ENCODE peak calls at places on chromosome 2, in nine cellular contexts. One of them, this sample, is unnamed.

GRCh38 chr2:51510298-51510697 is 478.4 kb upstream of the NRXN1 start:
- DNase-seq in CMK: no peak
- DNase-seq in cardiac fibroblast: no peak
- DNase-seq in NCI-H748 treated with DMSO at 0.1 percent for 48 hours: no peak
- DNase-seq in left ventricle myocardium superior: no peak
- DNase-seq in neuronal stem cell: no peak
- DNase-seq in stimulated activated CD8-positive, alpha-beta memory T cell treated with anti-CD3 and anti-CD28 coated beads, Interleukin-7, amount 100 ng/mL, for 24 hours: no peak
- DNase-seq in ELF-1: no peak
- DNase-seq in stimulated activated CD4-positive, alpha-beta T cell treated with anti-CD3 and anti-CD28 coated beads, TNF-alpha, amount 100 ng/mL, for 24 hours: no peak
- DNase-seq in this sample: no peak

GRCh38 chr2:85584354-85584856 is at the start of gene VAMP5:
- DNase-seq in CMK: no peak
- DNase-seq in cardiac fibroblast: peak
- DNase-seq in ELF-1: no peak
- DNase-seq in left ventricle myocardium superior: peak
- DNase-seq in neuronal stem cell: no peak
- DNase-seq in stimulated activated CD8-positive, alpha-beta memory T cell treated with anti-CD3 and anti-CD28 coated beads, Interleukin-7, amount 100 ng/mL, for 24 hours: no peak
- DNase-seq in NCI-H748 treated with DMSO at 0.1 percent for 48 hours: no peak
- DNase-seq in stimulated activated CD4-positive, alpha-beta T cell treated with anti-CD3 and anti-CD28 coated beads, TNF-alpha, amount 100 ng/mL, for 24 hours: no peak
- DNase-seq in this sample: no peak

GRCh38 chr2:224922142-224922727 is 120.0 kb downstream of the DOCK10 start:
- DNase-seq in cardiac fibroblast: no peak
- DNase-seq in left ventricle myocardium superior: no peak
- DNase-seq in CMK: no peak
- DNase-seq in neuronal stem cell: no peak
- DNase-seq in stimulated activated CD4-positive, alpha-beta T cell treated with anti-CD3 and anti-CD28 coated beads, TNF-alpha, amount 100 ng/mL, for 24 hours: no peak
- DNase-seq in NCI-H748 treated with DMSO at 0.1 percent for 48 hours: no peak
- DNase-seq in stimulated activated CD8-positive, alpha-beta memory T cell treated with anti-CD3 and anti-CD28 coated beads, Interleukin-7, amount 100 ng/mL, for 24 hours: no peak
- DNase-seq in ELF-1: no peak
- DNase-seq in this sample: no peak

GRCh38 chr2:215314896-215315295 is 3.0 kb downstream of the ATIC start:
- DNase-seq in neuronal stem cell: no peak
- DNase-seq in CMK: no peak
- DNase-seq in NCI-H748 treated with DMSO at 0.1 percent for 48 hours: no peak
- DNase-seq in ELF-1: peak
- DNase-seq in stimulated activated CD4-positive, alpha-beta T cell treated with anti-CD3 and anti-CD28 coated beads, TNF-alpha, amount 100 ng/mL, for 24 hours: no peak
- DNase-seq in stimulated activated CD8-positive, alpha-beta memory T cell treated with anti-CD3 and anti-CD28 coated beads, Interleukin-7, amount 100 ng/mL, for 24 hours: no peak
- DNase-seq in left ventricle myocardium superior: no peak
- DNase-seq in cardiac fibroblast: no peak
- DNase-seq in this sample: no peak

GRCh38 chr2:69124327-69124726 is 111.3 kb downstream of the ANTXR1 start:
- DNase-seq in ELF-1: no peak
- DNase-seq in stimulated activated CD8-positive, alpha-beta memory T cell treated with anti-CD3 and anti-CD28 coated beads, Interleukin-7, amount 100 ng/mL, for 24 hours: no peak
- DNase-seq in NCI-H748 treated with DMSO at 0.1 percent for 48 hours: no peak
- DNase-seq in CMK: no peak
- DNase-seq in stimulated activated CD4-positive, alpha-beta T cell treated with anti-CD3 and anti-CD28 coated beads, TNF-alpha, amount 100 ng/mL, for 24 hours: no peak
- DNase-seq in cardiac fibroblast: no peak
- DNase-seq in left ventricle myocardium superior: no peak
- DNase-seq in neuronal stem cell: no peak
- DNase-seq in this sample: no peak

GRCh38 chr2:171154348-171154747 is 6.3 kb downstream of the TLK1 start:
- DNase-seq in neuronal stem cell: no peak
- DNase-seq in CMK: no peak
- DNase-seq in stimulated activated CD8-positive, alpha-beta memory T cell treated with anti-CD3 and anti-CD28 coated beads, Interleukin-7, amount 100 ng/mL, for 24 hours: no peak
- DNase-seq in left ventricle myocardium superior: no peak
- DNase-seq in ELF-1: no peak
- DNase-seq in cardiac fibroblast: no peak
- DNase-seq in NCI-H748 treated with DMSO at 0.1 percent for 48 hours: no peak
- DNase-seq in stimulated activated CD4-positive, alpha-beta T cell treated with anti-CD3 and anti-CD28 coated beads, TNF-alpha, amount 100 ng/mL, for 24 hours: no peak
- DNase-seq in this sample: no peak

GRCh38 chr2:9818097-9818496 is 25.2 kb upstream of the TAF1B start:
- DNase-seq in cardiac fibroblast: peak
- DNase-seq in left ventricle myocardium superior: no peak
- DNase-seq in stimulated activated CD4-positive, alpha-beta T cell treated with anti-CD3 and anti-CD28 coated beads, TNF-alpha, amount 100 ng/mL, for 24 hours: no peak
- DNase-seq in CMK: no peak
- DNase-seq in NCI-H748 treated with DMSO at 0.1 percent for 48 hours: no peak
- DNase-seq in stimulated activated CD8-positive, alpha-beta memory T cell treated with anti-CD3 and anti-CD28 coated beads, Interleukin-7, amount 100 ng/mL, for 24 hours: no peak
- DNase-seq in ELF-1: no peak
- DNase-seq in neuronal stem cell: no peak
- DNase-seq in this sample: no peak

GRCh38 chr2:219025637-219026585 is 15.4 kb downstream of the CFAP65 start:
- DNase-seq in stimulated activated CD4-positive, alpha-beta T cell treated with anti-CD3 and anti-CD28 coated beads, TNF-alpha, amount 100 ng/mL, for 24 hours: no peak
- DNase-seq in stimulated activated CD8-positive, alpha-beta memory T cell treated with anti-CD3 and anti-CD28 coated beads, Interleukin-7, amount 100 ng/mL, for 24 hours: no peak
- DNase-seq in CMK: no peak
- DNase-seq in left ventricle myocardium superior: no peak
- DNase-seq in neuronal stem cell: no peak
- DNase-seq in ELF-1: no peak
- DNase-seq in cardiac fibroblast: no peak
- DNase-seq in NCI-H748 treated with DMSO at 0.1 percent for 48 hours: no peak
- DNase-seq in this sample: no peak

GRCh38 chr2:213234641-213235040 is 49.6 kb upstream of the SPAG16 start:
- DNase-seq in left ventricle myocardium superior: no peak
- DNase-seq in stimulated activated CD8-positive, alpha-beta memory T cell treated with anti-CD3 and anti-CD28 coated beads, Interleukin-7, amount 100 ng/mL, for 24 hours: no peak
- DNase-seq in NCI-H748 treated with DMSO at 0.1 percent for 48 hours: no peak
- DNase-seq in cardiac fibroblast: peak
- DNase-seq in CMK: no peak
- DNase-seq in stimulated activated CD4-positive, alpha-beta T cell treated with anti-CD3 and anti-CD28 coated beads, TNF-alpha, amount 100 ng/mL, for 24 hours: no peak
- DNase-seq in ELF-1: peak
- DNase-seq in neuronal stem cell: peak
- DNase-seq in this sample: no peak

GRCh38 chr2:85717308-85718005 is 23.3 kb downstream of the GNLY start:
- DNase-seq in CMK: no peak
- DNase-seq in stimulated activated CD8-positive, alpha-beta memory T cell treated with anti-CD3 and anti-CD28 coated beads, Interleukin-7, amount 100 ng/mL, for 24 hours: no peak
- DNase-seq in cardiac fibroblast: no peak
- DNase-seq in NCI-H748 treated with DMSO at 0.1 percent for 48 hours: no peak
- DNase-seq in neuronal stem cell: peak
- DNase-seq in ELF-1: no peak
- DNase-seq in stimulated activated CD4-positive, alpha-beta T cell treated with anti-CD3 and anti-CD28 coated beads, TNF-alpha, amount 100 ng/mL, for 24 hours: no peak
- DNase-seq in left ventricle myocardium superior: no peak
- DNase-seq in this sample: no peak

GRCh38 chr2:69945900-69946299 is 15.5 kb downstream of the ASPRV1 start:
- DNase-seq in CMK: no peak
- DNase-seq in left ventricle myocardium superior: no peak
- DNase-seq in neuronal stem cell: no peak
- DNase-seq in ELF-1: no peak
- DNase-seq in stimulated activated CD4-positive, alpha-beta T cell treated with anti-CD3 and anti-CD28 coated beads, TNF-alpha, amount 100 ng/mL, for 24 hours: no peak
- DNase-seq in stimulated activated CD8-positive, alpha-beta memory T cell treated with anti-CD3 and anti-CD28 coated beads, Interleukin-7, amount 100 ng/mL, for 24 hours: no peak
- DNase-seq in cardiac fibroblast: no peak
- DNase-seq in NCI-H748 treated with DMSO at 0.1 percent for 48 hours: no peak
- DNase-seq in this sample: no peak

GRCh38 chr2:42495234-42495581 is 1.4 kb upstream of the KCNG3 start:
- DNase-seq in ELF-1: no peak
- DNase-seq in cardiac fibroblast: no peak
- DNase-seq in stimulated activated CD8-positive, alpha-beta memory T cell treated with anti-CD3 and anti-CD28 coated beads, Interleukin-7, amount 100 ng/mL, for 24 hours: no peak
- DNase-seq in stimulated activated CD4-positive, alpha-beta T cell treated with anti-CD3 and anti-CD28 coated beads, TNF-alpha, amount 100 ng/mL, for 24 hours: no peak
- DNase-seq in NCI-H748 treated with DMSO at 0.1 percent for 48 hours: no peak
- DNase-seq in left ventricle myocardium superior: no peak
- DNase-seq in CMK: no peak
- DNase-seq in neuronal stem cell: no peak
- DNase-seq in this sample: no peak

GRCh38 chr2:133378386-133378785 is 189.9 kb downstream of the NCKAP5 start:
- DNase-seq in neuronal stem cell: no peak
- DNase-seq in cardiac fibroblast: no peak
- DNase-seq in NCI-H748 treated with DMSO at 0.1 percent for 48 hours: no peak
- DNase-seq in left ventricle myocardium superior: no peak
- DNase-seq in stimulated activated CD8-positive, alpha-beta memory T cell treated with anti-CD3 and anti-CD28 coated beads, Interleukin-7, amount 100 ng/mL, for 24 hours: no peak
- DNase-seq in ELF-1: no peak
- DNase-seq in stimulated activated CD4-positive, alpha-beta T cell treated with anti-CD3 and anti-CD28 coated beads, TNF-alpha, amount 100 ng/mL, for 24 hours: no peak
- DNase-seq in CMK: no peak
- DNase-seq in this sample: no peak

GRCh38 chr2:198077477-198077876 is 273.1 kb downstream of the PLCL1 start:
- DNase-seq in stimulated activated CD4-positive, alpha-beta T cell treated with anti-CD3 and anti-CD28 coated beads, TNF-alpha, amount 100 ng/mL, for 24 hours: no peak
- DNase-seq in ELF-1: no peak
- DNase-seq in NCI-H748 treated with DMSO at 0.1 percent for 48 hours: no peak
- DNase-seq in cardiac fibroblast: peak
- DNase-seq in stimulated activated CD8-positive, alpha-beta memory T cell treated with anti-CD3 and anti-CD28 coated beads, Interleukin-7, amount 100 ng/mL, for 24 hours: no peak
- DNase-seq in CMK: no peak
- DNase-seq in neuronal stem cell: no peak
- DNase-seq in left ventricle myocardium superior: no peak
- DNase-seq in this sample: no peak

GRCh38 chr2:153891061-153891460 is 19.3 kb downstream of the GALNT13 start:
- DNase-seq in CMK: no peak
- DNase-seq in neuronal stem cell: no peak
- DNase-seq in stimulated activated CD4-positive, alpha-beta T cell treated with anti-CD3 and anti-CD28 coated beads, TNF-alpha, amount 100 ng/mL, for 24 hours: no peak
- DNase-seq in NCI-H748 treated with DMSO at 0.1 percent for 48 hours: no peak
- DNase-seq in ELF-1: no peak
- DNase-seq in stimulated activated CD8-positive, alpha-beta memory T cell treated with anti-CD3 and anti-CD28 coated beads, Interleukin-7, amount 100 ng/mL, for 24 hours: no peak
- DNase-seq in left ventricle myocardium superior: no peak
- DNase-seq in cardiac fibroblast: no peak
- DNase-seq in this sample: no peak

GRCh38 chr2:221792971-221793670 is 221.0 kb upstream of the EPHA4 start:
- DNase-seq in ELF-1: peak
- DNase-seq in NCI-H748 treated with DMSO at 0.1 percent for 48 hours: no peak
- DNase-seq in neuronal stem cell: peak
- DNase-seq in cardiac fibroblast: no peak
- DNase-seq in left ventricle myocardium superior: no peak
- DNase-seq in stimulated activated CD4-positive, alpha-beta T cell treated with anti-CD3 and anti-CD28 coated beads, TNF-alpha, amount 100 ng/mL, for 24 hours: no peak
- DNase-seq in stimulated activated CD8-positive, alpha-beta memory T cell treated with anti-CD3 and anti-CD28 coated beads, Interleukin-7, amount 100 ng/mL, for 24 hours: no peak
- DNase-seq in CMK: no peak
- DNase-seq in this sample: no peak

This sample was measured in stimulated activated effector memory CD8-positive, alpha-beta T cell treated with anti-CD3 and anti-CD28 coated beads, Interleukin-12 subunit alpha, Interleukin-12 subunit beta, amount 100 ng/mL, for 72 hours.